ENCODE peak calls at places on chromosome 18, in seven cellular contexts. One of them, this sample, is unnamed.

GRCh38 chr18:3875961-3876360 is 426.0 kb downstream of the TGIF1 start:
- DNase-seq in GM10248: no peak
- DNase-seq in A549: no peak
- DNase-seq in fibroblast of villous mesenchyme: no peak
- DNase-seq in hippocampal formation: no peak
- DNase-seq in NCI-H774: no peak
- DNase-seq in neural crest cell: no peak
- DNase-seq in this sample: no peak

GRCh38 chr18:47417807-47418206 is 166.3 kb upstream of the SKOR2 start:
- DNase-seq in GM10248: no peak
- DNase-seq in A549: no peak
- DNase-seq in fibroblast of villous mesenchyme: no peak
- DNase-seq in hippocampal formation: no peak
- DNase-seq in NCI-H774: no peak
- DNase-seq in neural crest cell: no peak
- DNase-seq in this sample: no peak

GRCh38 chr18:49944681-49945080 is 131.3 kb upstream of the ACAA2 start:
- DNase-seq in GM10248: no peak
- DNase-seq in A549: peak
- DNase-seq in fibroblast of villous mesenchyme: peak
- DNase-seq in hippocampal formation: no peak
- DNase-seq in NCI-H774: no peak
- DNase-seq in neural crest cell: no peak
- DNase-seq in this sample: no peak

GRCh38 chr18:55003695-55004094 is 44.4 kb upstream of the CCDC68 start:
- DNase-seq in GM10248: no peak
- DNase-seq in A549: no peak
- DNase-seq in fibroblast of villous mesenchyme: peak
- DNase-seq in hippocampal formation: no peak
- DNase-seq in NCI-H774: no peak
- DNase-seq in neural crest cell: no peak
- DNase-seq in this sample: no peak

GRCh38 chr18:10321987-10322386 is 132.4 kb upstream of the APCDD1 start:
- DNase-seq in GM10248: no peak
- DNase-seq in A549: no peak
- DNase-seq in fibroblast of villous mesenchyme: no peak
- DNase-seq in hippocampal formation: no peak
- DNase-seq in NCI-H774: no peak
- DNase-seq in neural crest cell: no peak
- DNase-seq in this sample: no peak

GRCh38 chr18:5894215-5894612 is 1.1 kb downstream of the TMEM200C start:
- DNase-seq in GM10248: no peak
- DNase-seq in A549: no peak
- DNase-seq in fibroblast of villous mesenchyme: no peak
- DNase-seq in hippocampal formation: no peak
- DNase-seq in NCI-H774: no peak
- DNase-seq in neural crest cell: no peak
- DNase-seq in this sample: no peak

GRCh38 chr18:72898870-72899840 is 31.4 kb upstream of the NETO1 start:
- DNase-seq in GM10248: no peak
- DNase-seq in A549: no peak
- DNase-seq in fibroblast of villous mesenchyme: no peak
- DNase-seq in hippocampal formation: no peak
- DNase-seq in NCI-H774: no peak
- DNase-seq in neural crest cell: no peak
- DNase-seq in this sample: no peak

GRCh38 chr18:22639026-22639463 is 221.3 kb upstream of the CTAGE1 start:
- DNase-seq in GM10248: no peak
- DNase-seq in A549: peak
- DNase-seq in fibroblast of villous mesenchyme: peak
- DNase-seq in hippocampal formation: no peak
- DNase-seq in NCI-H774: no peak
- DNase-seq in neural crest cell: no peak
- DNase-seq in this sample: no peak

GRCh38 chr18:59881728-59882685 is 17.8 kb upstream of the PMAIP1 start:
- DNase-seq in GM10248: no peak
- DNase-seq in A549: peak
- DNase-seq in fibroblast of villous mesenchyme: peak
- DNase-seq in hippocampal formation: no peak
- DNase-seq in NCI-H774: no peak
- DNase-seq in neural crest cell: no peak
- DNase-seq in this sample: no peak